ENCODE peak calls at places on chromosomes 11 and 22, in six cellular contexts. X, W, B, U, Q and Y are unnamed samples.

GRCh38 chr11:5369793-5370192 is 13.8 kb upstream of the OR51M1 start:
- DNase-seq in X (no peak), W (no peak), B (no peak), U (peak), Q (no peak), Y (no peak)

GRCh38 chr22:26674211-26675190 is 17.1 kb downstream of the MIAT start:
- DNase-seq in X (no peak), W (no peak), B (no peak), U (no peak), Q (no peak), Y (no peak)

GRCh38 chr22:42635531-42635930 is 4.9 kb downstream of the ATP5MGL start:
- DNase-seq in X (no peak), W (no peak), B (no peak), U (no peak), Q (no peak), Y (no peak)

GRCh38 chr11:133477263-133477625 is 55.1 kb downstream of the OPCML start:
- DNase-seq in X (no peak), W (no peak), B (no peak), U (no peak), Q (no peak), Y (no peak)

GRCh38 chr22:27720860-27721259 is 80.7 kb downstream of the MN1 start:
- DNase-seq in X (no peak), W (no peak), B (no peak), U (no peak), Q (no peak), Y (no peak)

GRCh38 chr22:17159504-17159951 is 451 bp upstream of the HDHD5 start:
- DNase-seq in X (peak), W (peak), B (peak), U (no peak), Q (no peak), Y (no peak)

GRCh38 chr11:132177106-132177505 is 806.7 kb downstream of the NTM start:
- DNase-seq in X (no peak), W (no peak), B (no peak), U (peak), Q (no peak), Y (peak)

GRCh38 chr22:23067691-23068090 is 2.6 kb upstream of the GNAZ start:
- DNase-seq in X (no peak), W (no peak), B (no peak), U (no peak), Q (no peak), Y (no peak)

GRCh38 chr11:132901638-132902610 is 630.4 kb downstream of the OPCML start:
- DNase-seq in X (no peak), W (no peak), B (no peak), U (no peak), Q (no peak), Y (no peak)

GRCh38 chr22:46245515-46245914 is 4.6 kb downstream of the CDPF1 start:
- DNase-seq in X (no peak), W (no peak), B (no peak), U (no peak), Q (no peak), Y (no peak)

GRCh38 chr22:25282346-25282670 is 62.9 kb downstream of the CRYBB2 start:
- DNase-seq in X (no peak), W (no peak), B (no peak), U (peak), Q (no peak), Y (no peak)

GRCh38 chr11:42338056-42338455 is 878.6 kb upstream of the LRRC4C start:
- DNase-seq in X (no peak), W (no peak), B (no peak), U (no peak), Q (no peak), Y (no peak)

GRCh38 chr11:64034411-64034811 is 1.3 kb upstream of the FLRT1 start:
- DNase-seq in X (no peak), W (no peak), B (no peak), U (no peak), Q (no peak), Y (no peak)

GRCh38 chr11:11977206-11977938 is 31.1 kb downstream of the DKK3 start:
- DNase-seq in X (peak), W (no peak), B (no peak), U (peak), Q (no peak), Y (no peak)

GRCh38 chr11:65072631-65072966 is 11.2 kb downstream of the CDCA5 start:
- DNase-seq in X (no peak), W (no peak), B (no peak), U (no peak), Q (no peak), Y (no peak)

GRCh38 chr11:65041206-65042035 is at the start of gene SAC3D1:
- DNase-seq in X (no peak), W (no peak), B (peak), U (peak), Q (peak), Y (no peak)

GRCh38 chr11:107563702-107564101 is 1.8 kb downstream of the ALKBH8 start:
- DNase-seq in X (no peak), W (peak), B (peak), U (peak), Q (no peak), Y (no peak)